ENCODE peak calls at places on chromosomes 16 and 17, in ten cellular contexts. F is mesendoderm, H is heart left ventricle, Z is ovary, G is tibial artery, P is PC-9, Q is breast epithelium, R is pancreas, B is right lobe of liver, L is left ventricle myocardium inferior. A is an unnamed sample. For H3K36me3, the result is how much of the 10 kb centered on the place peaks cover.

GRCh38 chr17:27540300-27541105 is 84.3 kb downstream of the KSR1 start:
- DNase-seq in P (no peak), B (peak), Q (peak), Z (peak), F (no peak), G (peak), R (peak), H (peak), L (peak), A (peak)

GRCh38 chr17:7213895-7214299 is 5.7 kb downstream of the DLG4 start:
- DNase-seq in F (peak), L (peak), H (no peak), P (peak), R (peak), Q (no peak), Z (no peak), B (peak), G (no peak), A (peak)

GRCh38 chr17:31378638-31379037 is 12.8 kb upstream of the RAB11FIP4 start:
- DNase-seq in B (no peak), P (no peak), F (peak), L (no peak), Z (no peak), R (no peak), H (no peak), Q (no peak), G (no peak), A (no peak)

GRCh38 chr16:23557779-23558330 is 328 bp downstream of the UBFD1 start:
- DNase-seq in Z (no peak), F (no peak), P (no peak), Q (no peak), L (no peak), B (no peak), H (no peak), R (no peak), G (no peak), A (no peak)

GRCh38 chr16:27795992-27796614 is 246.2 kb downstream of the KATNIP start:
- DNase-seq in Q (no peak), Z (peak), L (peak), R (peak), H (peak), P (no peak), B (no peak), F (peak), G (no peak), A (peak)

GRCh38 chr16:58331024-58331707 is 36.3 kb upstream of the PRSS54 start:
- DNase-seq in G (no peak), L (no peak), F (peak), H (no peak), R (no peak), B (no peak), Z (no peak), P (no peak), Q (no peak), A (no peak)

GRCh38 chr17:80678621-80679020 is 134.0 kb downstream of the RPTOR start:
- DNase-seq in P (no peak), B (no peak), Q (no peak), F (peak), R (no peak), L (no peak), H (no peak), G (peak), Z (no peak), A (no peak)

GRCh38 chr16:51391798-51392511 is 240.9 kb upstream of the SALL1 start:
- DNase-seq in G (no peak), R (no peak), L (no peak), B (no peak), P (no peak), F (peak), H (no peak), Q (no peak), Z (no peak), A (no peak)

GRCh38 chr17:36068524-36068923 is 4.5 kb downstream of the CCL18 start:
- DNase-seq in P (no peak), R (no peak), Z (no peak), B (no peak), G (no peak), L (no peak), Q (no peak), H (no peak), F (no peak), A (no peak)

GRCh38 chr17:58344047-58344790 is 7.8 kb downstream of the SUPT4H1 start:
- DNase-seq in L (no peak), Q (no peak), Z (no peak), G (no peak), B (no peak), R (peak), H (no peak), F (no peak), P (no peak), A (no peak)

GRCh38 chr17:35807371-35808144 is 1.7 kb upstream of the TAF15 start:
- DNase-seq in R (no peak), Q (no peak), L (no peak), Z (no peak), B (no peak), P (peak), H (no peak), F (no peak), G (no peak), A (no peak)

GRCh38 chr17:70609566-70609965 is 440.2 kb downstream of the KCNJ2 start:
- DNase-seq in Z (no peak), P (no peak), Q (no peak), F (no peak), B (no peak), H (no peak), L (no peak), R (no peak), G (no peak), A (no peak)

GRCh38 chr16:11129378-11129781 is 126.6 kb downstream of the SOCS1 start:
- DNase-seq in H (no peak), F (no peak), Z (no peak), G (no peak), Q (no peak), P (no peak), R (no peak), B (no peak), L (no peak), A (no peak)

GRCh38 chr17:9646556-9646905 is 1.2 kb downstream of the USP43 start:
- DNase-seq in P (no peak), B (no peak), L (no peak), Q (no peak), H (no peak), G (no peak), F (peak), R (no peak), Z (no peak), A (no peak)

GRCh38 chr16:80580109-80580832 is 39.5 kb downstream of the DYNLRB2 start:
- DNase-seq in B (no peak), G (no peak), Q (no peak), R (no peak), L (no peak), P (no peak), H (no peak), F (no peak), Z (no peak), A (no peak)

GRCh38 chr17:38546396-38546795 is 59.4 kb downstream of the SRCIN1 start:
- DNase-seq in Z (no peak), G (no peak), B (no peak), R (no peak), P (no peak), H (no peak), Q (no peak), L (no peak), F (no peak), A (no peak)

GRCh38 chr17:10737168-10737622 is 7.4 kb upstream of the TMEM220 start:
- DNase-seq in Z (peak), F (peak), B (peak), P (peak), Q (peak), H (peak), G (no peak), L (peak), R (peak), A (peak)

GRCh38 chr17:31480067-31480466 is 88.6 kb downstream of the RAB11FIP4 start:
- DNase-seq in H (no peak), G (no peak), R (no peak), P (no peak), Q (no peak), F (no peak), L (no peak), B (no peak), Z (no peak), A (no peak)

DNA sequence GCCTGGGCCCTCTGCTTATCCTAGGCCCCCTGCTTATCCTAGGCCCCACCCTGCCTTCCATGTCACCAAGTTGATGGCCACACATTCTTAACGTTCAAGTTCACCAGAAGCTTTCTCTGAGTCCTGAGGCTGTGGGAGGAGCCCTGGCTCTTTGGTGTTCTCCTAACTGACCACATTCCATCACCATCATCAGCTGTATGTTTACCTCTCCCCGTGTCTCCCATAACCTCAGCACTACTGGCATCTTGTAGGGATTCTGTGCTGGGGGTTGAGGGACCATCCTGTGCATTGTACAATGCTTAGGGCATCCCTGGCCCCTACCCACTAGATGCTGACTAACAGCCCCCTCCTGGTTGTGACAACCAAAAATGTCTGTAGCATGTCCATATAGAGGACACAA is 99.3 kb downstream of the NDE1 start:
- DNase-seq in B (no peak), G (no peak), Q (no peak), H (no peak), R (no peak), P (peak), F (peak), Z (no peak), L (no peak), A (no peak)
- H3K36me3 ChIP-seq in B (under half), G (half or more), Q (under half), H (under half), R (under half), P (under half), F (under half), Z (under half), L (under half), A (under half)

DNA sequence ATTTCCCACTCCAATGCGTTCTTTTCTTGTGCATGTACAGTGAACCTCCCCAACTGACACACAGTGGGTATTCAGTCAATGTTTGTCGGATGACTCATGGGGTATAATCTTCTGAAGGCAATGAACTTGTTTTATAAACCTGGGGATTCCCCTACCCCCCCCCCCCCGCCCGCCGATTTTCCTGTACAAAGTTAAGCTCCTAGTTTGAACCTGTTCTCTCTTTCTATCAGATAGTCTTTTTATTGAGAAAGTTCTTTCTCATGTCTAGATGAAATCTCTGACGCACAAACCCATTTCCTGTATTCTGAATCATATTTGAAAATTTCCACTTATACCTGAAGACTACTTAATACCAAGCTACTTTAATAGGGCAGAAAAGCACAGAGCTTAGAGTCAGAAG is 338.3 kb downstream of the CA10 start:
- DNase-seq in R (no peak), B (no peak), P (no peak), F (no peak), H (no peak), L (no peak), Z (no peak), G (no peak), Q (no peak), A (no peak)
- H3K27ac ChIP-seq in R (no peak), B (no peak), P (no peak), F (no peak), H (no peak), L (no peak), Z (no peak), G (no peak), Q (no peak), A (no peak)

GRCh38 chr16:53055603-53056527 is 1.1 kb downstream of the CHD9 start:
- DNase-seq in R (no peak), Z (peak), F (peak), P (no peak), G (no peak), B (no peak), H (peak), Q (no peak), L (no peak), A (no peak)
- H3K36me3 ChIP-seq in R (under half), Z (under half), F (under half), P (under half), G (under half), B (under half), H (under half), Q (under half), L (under half), A (under half)

DNA sequence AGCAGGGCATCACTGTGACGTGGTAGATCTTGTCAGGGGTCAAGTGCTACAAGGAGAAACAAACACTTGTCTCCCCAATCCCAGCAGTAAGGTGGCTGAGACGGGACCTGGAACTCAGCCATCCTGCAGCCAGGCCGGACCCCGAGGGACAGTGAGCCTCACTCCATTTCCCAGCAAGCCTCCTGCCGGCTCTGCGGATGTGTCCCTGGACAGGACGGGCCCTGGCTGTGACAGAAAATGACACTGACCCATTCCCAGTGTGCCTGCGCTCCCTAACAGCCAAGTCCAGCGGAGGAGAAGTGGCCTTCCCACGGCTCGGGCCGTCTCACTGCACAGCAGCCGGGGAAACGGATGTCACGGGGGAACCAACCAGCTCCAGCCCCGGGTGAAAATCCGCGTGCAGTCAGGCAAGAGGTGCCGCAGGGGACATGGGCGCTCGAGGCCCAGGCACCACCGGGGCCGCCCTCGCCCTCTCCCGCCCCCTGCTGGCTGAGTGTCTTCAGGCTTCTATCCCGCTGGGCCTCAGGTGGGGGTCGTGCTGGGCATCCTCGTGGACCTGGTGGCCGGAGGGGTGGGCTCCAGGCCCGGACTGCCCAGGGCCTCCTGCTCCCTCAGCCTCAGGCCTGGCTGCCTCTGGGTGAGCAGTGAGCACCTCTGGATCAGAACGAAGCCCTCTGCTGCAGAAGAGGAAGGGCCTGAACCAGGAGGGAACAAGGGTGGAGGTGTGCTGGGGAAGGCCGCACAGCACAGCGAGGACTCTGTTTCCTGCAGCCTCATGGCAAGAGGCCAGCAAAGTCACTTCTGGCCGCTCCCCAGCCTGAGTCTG is 6.7 kb downstream of the HAGHL start:
- DNase-seq in Q (no peak), H (no peak), G (peak), L (no peak), B (peak), Z (no peak), F (peak), R (peak), P (peak), A (no peak)
- H3K27ac ChIP-seq in Q (no peak), H (no peak), G (no peak), L (no peak), B (no peak), Z (no peak), F (no peak), R (no peak), P (no peak), A (no peak)

DNA sequence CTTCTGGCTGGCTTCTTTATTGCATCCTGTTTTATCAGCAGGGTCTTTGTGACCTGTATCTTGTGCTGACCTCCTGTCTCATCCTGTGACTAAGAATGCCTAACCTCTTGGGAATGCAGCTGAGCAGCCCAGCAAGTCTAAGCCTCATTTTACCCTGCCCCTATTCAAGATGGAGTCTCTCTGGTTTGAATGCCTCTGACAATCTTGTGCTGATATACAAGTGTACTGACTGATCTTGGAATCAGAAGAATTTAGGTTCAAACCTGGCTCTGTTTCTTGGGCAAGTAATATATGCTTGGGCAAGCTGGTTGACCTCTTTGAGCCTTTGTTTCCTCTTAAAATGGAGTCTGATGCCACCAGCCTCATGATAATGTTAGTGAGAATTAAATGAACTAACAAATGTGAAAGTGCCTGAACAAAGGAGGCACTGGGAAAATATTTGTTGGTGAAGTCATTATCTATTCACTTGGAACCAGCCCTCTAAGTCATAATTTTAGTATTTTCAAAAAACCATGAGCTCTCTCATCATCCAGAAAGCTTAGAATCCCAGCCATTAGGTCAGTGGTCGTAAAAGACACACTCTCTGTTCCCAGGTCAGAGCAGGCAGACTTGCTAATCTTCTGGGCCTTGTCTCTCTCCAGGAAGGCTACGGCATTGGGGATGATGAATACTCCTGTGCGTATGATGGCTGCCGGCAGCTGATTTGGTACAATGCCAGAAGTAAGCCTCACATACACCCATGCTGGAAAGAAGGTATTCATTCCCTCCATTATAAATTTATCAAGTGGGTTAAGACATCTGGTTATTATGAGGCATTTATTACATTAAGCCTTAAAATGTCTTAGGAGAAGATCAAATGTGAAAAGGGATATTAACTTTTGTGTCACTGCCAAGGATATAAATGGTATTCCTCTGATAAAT is 18.1 kb upstream of the ARL2BP start:
- DNase-seq in H (no peak), B (no peak), L (no peak), Q (no peak), R (no peak), Z (no peak), F (peak), P (no peak), G (no peak), A (no peak)
- H3K36me3 ChIP-seq in H (under half), B (under half), L (half or more), Q (under half), R (half or more), Z (under half), F (under half), P (under half), G (half or more), A (half or more)

A was measured in lower lobe of right lung.